ENCODE peak calls at places on chromosomes 5 and 9, in seven cellular contexts. One of them, this sample, is unnamed. For H3K36me3, the result is how much of the 10 kb centered on the place peaks cover.

GRCh38 chr5:34534237-34535108 is 121.7 kb upstream of the RAI14 start:
- DNase-seq in lower lobe of right lung: no peak
- DNase-seq in CD8-positive, alpha-beta memory T cell: no peak
- DNase-seq in endothelial cell of umbilical vein: peak
- DNase-seq in lung: no peak
- DNase-seq in cardiac muscle cell: peak
- DNase-seq in neural progenitor cell: no peak
- DNase-seq in this sample: no peak

GRCh38 chr5:131389096-131389868 is 125.4 kb downstream of the CDC42SE2 start:
- DNase-seq in CD8-positive, alpha-beta memory T cell: no peak
- DNase-seq in endothelial cell of umbilical vein: no peak
- DNase-seq in lower lobe of right lung: no peak
- DNase-seq in cardiac muscle cell: no peak
- DNase-seq in lung: no peak
- DNase-seq in neural progenitor cell: no peak
- DNase-seq in this sample: no peak

GRCh38 chr5:139634028-139634325 is 14.2 kb upstream of the CXXC5 start:
- DNase-seq in lung: no peak
- DNase-seq in lower lobe of right lung: no peak
- DNase-seq in neural progenitor cell: no peak
- DNase-seq in endothelial cell of umbilical vein: no peak
- DNase-seq in cardiac muscle cell: no peak
- DNase-seq in CD8-positive, alpha-beta memory T cell: no peak
- DNase-seq in this sample: no peak

GRCh38 chr5:145925803-145926202 is 10.6 kb upstream of the SH3RF2 start:
- DNase-seq in cardiac muscle cell: peak
- DNase-seq in endothelial cell of umbilical vein: peak
- DNase-seq in neural progenitor cell: no peak
- DNase-seq in lower lobe of right lung: no peak
- DNase-seq in CD8-positive, alpha-beta memory T cell: no peak
- DNase-seq in lung: no peak
- DNase-seq in this sample: no peak

GRCh38 chr5:2833513-2833912 is 82.0 kb upstream of the IRX2 start:
- DNase-seq in CD8-positive, alpha-beta memory T cell: no peak
- DNase-seq in lung: no peak
- DNase-seq in lower lobe of right lung: no peak
- DNase-seq in neural progenitor cell: no peak
- DNase-seq in endothelial cell of umbilical vein: no peak
- DNase-seq in cardiac muscle cell: no peak
- DNase-seq in this sample: no peak

GRCh38 chr5:4563400-4563799 is 576.7 kb upstream of the ADAMTS16 start:
- DNase-seq in lower lobe of right lung: no peak
- DNase-seq in cardiac muscle cell: no peak
- DNase-seq in endothelial cell of umbilical vein: no peak
- DNase-seq in neural progenitor cell: peak
- DNase-seq in CD8-positive, alpha-beta memory T cell: no peak
- DNase-seq in lung: no peak
- DNase-seq in this sample: no peak

GRCh38 chr5:137743031-137743640 is 7.2 kb upstream of the KLHL3 start:
- DNase-seq in neural progenitor cell: peak
- DNase-seq in endothelial cell of umbilical vein: peak
- DNase-seq in cardiac muscle cell: peak
- DNase-seq in CD8-positive, alpha-beta memory T cell: peak
- DNase-seq in lower lobe of right lung: no peak
- DNase-seq in lung: no peak
- DNase-seq in this sample: peak

GRCh38 chr9:137880976-137881530 is 3.5 kb downstream of the CACNA1B start:
- DNase-seq in lung: no peak
- DNase-seq in cardiac muscle cell: no peak
- DNase-seq in lower lobe of right lung: peak
- DNase-seq in endothelial cell of umbilical vein: no peak
- DNase-seq in neural progenitor cell: no peak
- DNase-seq in CD8-positive, alpha-beta memory T cell: no peak
- DNase-seq in this sample: no peak

GRCh38 chr9:84754896-84755295 is 85.4 kb downstream of the NTRK2 start:
- DNase-seq in lower lobe of right lung: no peak
- DNase-seq in neural progenitor cell: no peak
- DNase-seq in CD8-positive, alpha-beta memory T cell: no peak
- DNase-seq in endothelial cell of umbilical vein: no peak
- DNase-seq in cardiac muscle cell: no peak
- DNase-seq in lung: no peak
- DNase-seq in this sample: no peak

GRCh38 chr9:132410642-132411041 is 631 bp downstream of the CFAP77 start:
- DNase-seq in lung: no peak
- DNase-seq in cardiac muscle cell: no peak
- DNase-seq in neural progenitor cell: peak
- DNase-seq in lower lobe of right lung: no peak
- DNase-seq in endothelial cell of umbilical vein: no peak
- DNase-seq in CD8-positive, alpha-beta memory T cell: no peak
- DNase-seq in this sample: no peak

GRCh38 chr5:78527054-78527884 is 121.3 kb downstream of the LHFPL2 start:
- DNase-seq in lung: peak
- DNase-seq in lower lobe of right lung: peak
- DNase-seq in CD8-positive, alpha-beta memory T cell: no peak
- DNase-seq in cardiac muscle cell: peak
- DNase-seq in neural progenitor cell: peak
- DNase-seq in endothelial cell of umbilical vein: peak
- DNase-seq in this sample: no peak

GRCh38 chr9:2469681-2470141 is 151.9 kb upstream of the VLDLR start:
- DNase-seq in neural progenitor cell: peak
- DNase-seq in lower lobe of right lung: peak
- DNase-seq in CD8-positive, alpha-beta memory T cell: no peak
- DNase-seq in endothelial cell of umbilical vein: peak
- DNase-seq in lung: no peak
- DNase-seq in cardiac muscle cell: peak
- DNase-seq in this sample: no peak

GRCh38 chr5:150497274-150497988 is 10.5 kb upstream of the NDST1 start:
- DNase-seq in lower lobe of right lung: no peak
- DNase-seq in endothelial cell of umbilical vein: peak
- DNase-seq in cardiac muscle cell: peak
- DNase-seq in CD8-positive, alpha-beta memory T cell: no peak
- DNase-seq in lung: peak
- DNase-seq in neural progenitor cell: no peak
- DNase-seq in this sample: no peak

GRCh38 chr9:136720251-136720886 is 8.0 kb downstream of the DIPK1B start:
- DNase-seq in lung: no peak
- DNase-seq in neural progenitor cell: peak
- DNase-seq in lower lobe of right lung: no peak
- DNase-seq in cardiac muscle cell: peak
- DNase-seq in endothelial cell of umbilical vein: peak
- DNase-seq in CD8-positive, alpha-beta memory T cell: no peak
- DNase-seq in this sample: no peak

GRCh38 chr9:109456811-109457210 is 41.3 kb downstream of the PTPN3 start:
- DNase-seq in CD8-positive, alpha-beta memory T cell: no peak
- DNase-seq in lower lobe of right lung: no peak
- DNase-seq in lung: no peak
- DNase-seq in cardiac muscle cell: peak
- DNase-seq in endothelial cell of umbilical vein: no peak
- DNase-seq in neural progenitor cell: no peak
- DNase-seq in this sample: no peak

GRCh38 chr5:71925608-71926091 is 181.6 kb upstream of the MAP1B start:
- DNase-seq in CD8-positive, alpha-beta memory T cell: no peak
- DNase-seq in neural progenitor cell: no peak
- DNase-seq in endothelial cell of umbilical vein: no peak
- DNase-seq in lower lobe of right lung: no peak
- DNase-seq in cardiac muscle cell: peak
- DNase-seq in lung: no peak
- DNase-seq in this sample: no peak

GRCh38 chr5:66958984-66959641 is 237.5 kb downstream of the CD180 start:
- DNase-seq in CD8-positive, alpha-beta memory T cell: no peak
- DNase-seq in endothelial cell of umbilical vein: peak
- DNase-seq in neural progenitor cell: peak
- DNase-seq in cardiac muscle cell: peak
- DNase-seq in lower lobe of right lung: peak
- DNase-seq in lung: peak
- DNase-seq in this sample: no peak
- H3K4me3 ChIP-seq in CD8-positive, alpha-beta memory T cell: no peak
- H3K4me3 ChIP-seq in endothelial cell of umbilical vein: no peak
- H3K4me3 ChIP-seq in neural progenitor cell: peak
- H3K4me3 ChIP-seq in cardiac muscle cell: peak
- H3K4me3 ChIP-seq in lower lobe of right lung: peak
- H3K4me3 ChIP-seq in lung: no peak
- H3K4me3 ChIP-seq in this sample: no peak

GRCh38 chr5:57454896-57455295 is 27.7 kb downstream of the ACTBL2 start:
- DNase-seq in lung: no peak
- DNase-seq in neural progenitor cell: no peak
- DNase-seq in CD8-positive, alpha-beta memory T cell: no peak
- DNase-seq in endothelial cell of umbilical vein: no peak
- DNase-seq in lower lobe of right lung: no peak
- DNase-seq in cardiac muscle cell: no peak
- DNase-seq in this sample: no peak

GRCh38 chr5:57455511-57455910 is 27.1 kb downstream of the ACTBL2 start:
- DNase-seq in lung: no peak
- DNase-seq in cardiac muscle cell: no peak
- DNase-seq in lower lobe of right lung: no peak
- DNase-seq in CD8-positive, alpha-beta memory T cell: no peak
- DNase-seq in neural progenitor cell: no peak
- DNase-seq in endothelial cell of umbilical vein: no peak
- DNase-seq in this sample: no peak

GRCh38 chr5:57456056-57456455 is 26.6 kb downstream of the ACTBL2 start:
- DNase-seq in cardiac muscle cell: no peak
- DNase-seq in lower lobe of right lung: no peak
- DNase-seq in lung: no peak
- DNase-seq in CD8-positive, alpha-beta memory T cell: no peak
- DNase-seq in endothelial cell of umbilical vein: no peak
- DNase-seq in neural progenitor cell: no peak
- DNase-seq in this sample: no peak

GRCh38 chr5:57452885-57453284 is 29.7 kb downstream of the ACTBL2 start:
- DNase-seq in cardiac muscle cell: no peak
- DNase-seq in lower lobe of right lung: no peak
- DNase-seq in endothelial cell of umbilical vein: no peak
- DNase-seq in CD8-positive, alpha-beta memory T cell: no peak
- DNase-seq in lung: no peak
- DNase-seq in neural progenitor cell: no peak
- DNase-seq in this sample: no peak

GRCh38 chr5:57453728-57454127 is 28.9 kb downstream of the ACTBL2 start:
- DNase-seq in lung: no peak
- DNase-seq in neural progenitor cell: no peak
- DNase-seq in endothelial cell of umbilical vein: no peak
- DNase-seq in cardiac muscle cell: no peak
- DNase-seq in CD8-positive, alpha-beta memory T cell: no peak
- DNase-seq in lower lobe of right lung: no peak
- DNase-seq in this sample: no peak
- H3K27ac ChIP-seq in lung: no peak
- H3K27ac ChIP-seq in neural progenitor cell: no peak
- H3K27ac ChIP-seq in endothelial cell of umbilical vein: no peak
- H3K27ac ChIP-seq in cardiac muscle cell: no peak
- H3K27ac ChIP-seq in CD8-positive, alpha-beta memory T cell: no peak
- H3K27ac ChIP-seq in lower lobe of right lung: no peak
- H3K27ac ChIP-seq in this sample: no peak

DNA sequence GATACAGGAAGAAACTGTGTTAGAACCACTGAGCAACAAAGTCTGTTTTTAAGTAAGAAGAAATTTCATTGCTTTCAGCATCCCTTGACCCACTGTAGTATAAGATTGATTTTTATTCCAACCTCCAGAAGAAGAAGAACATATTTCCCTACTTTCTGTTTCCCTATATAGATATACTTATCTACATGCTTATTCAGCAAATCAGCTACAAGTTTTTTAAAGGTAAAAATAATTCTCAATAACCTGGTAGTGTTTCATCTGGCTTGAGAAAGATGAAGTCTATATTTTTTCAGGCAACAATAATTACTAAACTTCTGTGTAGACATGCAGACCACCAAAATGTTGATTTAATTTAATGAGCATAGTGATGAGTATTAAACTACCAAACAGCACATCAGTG is 201.0 kb downstream of the OSTF1 start:
- DNase-seq in cardiac muscle cell: no peak
- DNase-seq in endothelial cell of umbilical vein: no peak
- DNase-seq in lung: no peak
- DNase-seq in neural progenitor cell: no peak
- DNase-seq in lower lobe of right lung: no peak
- DNase-seq in CD8-positive, alpha-beta memory T cell: no peak
- DNase-seq in this sample: no peak
- H3K36me3 ChIP-seq in cardiac muscle cell: under half
- H3K36me3 ChIP-seq in endothelial cell of umbilical vein: under half
- H3K36me3 ChIP-seq in lung: under half
- H3K36me3 ChIP-seq in neural progenitor cell: under half
- H3K36me3 ChIP-seq in lower lobe of right lung: under half
- H3K36me3 ChIP-seq in CD8-positive, alpha-beta memory T cell: under half
- H3K36me3 ChIP-seq in this sample: under half

GRCh38 chr9:16871358-16872151 is 1.1 kb upstream of the BNC2 start:
- DNase-seq in lung: peak
- DNase-seq in endothelial cell of umbilical vein: peak
- DNase-seq in lower lobe of right lung: peak
- DNase-seq in cardiac muscle cell: peak
- DNase-seq in neural progenitor cell: peak
- DNase-seq in CD8-positive, alpha-beta memory T cell: no peak
- DNase-seq in this sample: no peak
- H3K4me3 ChIP-seq in lung: peak
- H3K4me3 ChIP-seq in endothelial cell of umbilical vein: peak
- H3K4me3 ChIP-seq in lower lobe of right lung: peak
- H3K4me3 ChIP-seq in cardiac muscle cell: peak
- H3K4me3 ChIP-seq in neural progenitor cell: peak
- H3K4me3 ChIP-seq in CD8-positive, alpha-beta memory T cell: no peak
- H3K4me3 ChIP-seq in this sample: no peak